ENCODE peak calls at places on chromosomes 3 and 15, in four cellular contexts. H, G, F and I are unnamed samples.

GRCh38 chr3:129343643-129344360 is 65.1 kb downstream of the HMCES start:
- DNase-seq in H (no peak), F (no peak), G (peak; percentile 12), I (peak; percentile 78)

GRCh38 chr3:42509111-42509510 is 6.7 kb downstream of the VIPR1 start:
- DNase-seq in G (no peak), F (no peak), H (no peak), I (no peak)

GRCh38 chr3:125116311-125117069 is 60.7 kb upstream of the HEG1 start:
- DNase-seq in F (peak; percentile 79), G (no peak), H (no peak), I (no peak)

GRCh38 chr3:16512435-16513140 is 911 bp downstream of the RFTN1 start:
- DNase-seq in H (no peak), F (no peak), G (peak; percentile 19), I (peak; percentile 58)

GRCh38 chr3:195259564-195260285 is 11.2 kb downstream of the XXYLT1 start:
- DNase-seq in G (peak; percentile 79), F (peak; percentile 96), H (peak; percentile 85), I (peak; percentile 98)

GRCh38 chr3:72738752-72739520 is 109.3 kb downstream of the SHQ1 start:
- DNase-seq in F (no peak), G (peak; percentile 51), H (no peak), I (peak; percentile 86)

GRCh38 chr15:56371495-56372147 is 6.4 kb downstream of the TEX9 start:
- DNase-seq in H (no peak), F (no peak), G (no peak), I (no peak)

GRCh38 chr3:194617827-194618226 is 15.4 kb downstream of the TMEM44 start:
- DNase-seq in F (no peak), G (no peak), H (no peak), I (no peak)

GRCh38 chr3:58121183-58121582 is 89.6 kb downstream of the DNASE1L3 start:
- DNase-seq in F (no peak), H (no peak), G (no peak), I (no peak)

GRCh38 chr3:187725653-187726370 is 19.5 kb downstream of the BCL6 start:
- DNase-seq in G (no peak), F (no peak), H (no peak), I (no peak)

GRCh38 chr15:59543721-59544547 is 67.6 kb upstream of the GCNT3 start:
- DNase-seq in G (no peak), H (no peak), F (no peak), I (peak; percentile 22)